ENCODE peak calls at places on chromosomes 16 and 17, in four cellular contexts. Z is kidney glomerular epithelial cell, A is HT-29, C is brain microvascular endothelial cell. T is an unnamed sample.

GRCh38 chr16:75203106-75203505 is 3.9 kb downstream of the CTRB2 start:
- DNase-seq in C (no peak), A (no peak), Z (no peak), T (no peak)

GRCh38 chr17:7988750-7989178 is 13.7 kb upstream of the GUCY2D start:
- DNase-seq in C (peak), Z (peak), A (peak), T (peak)

GRCh38 chr16:74724820-74725549 is 24.3 kb upstream of the MLKL start:
- DNase-seq in C (peak), A (no peak), Z (peak), T (no peak)

GRCh38 chr17:15348030-15348429 is 6.6 kb upstream of the TEKT3 start:
- DNase-seq in Z (peak), A (no peak), C (no peak), T (no peak)

GRCh38 chr17:19009970-19010369 is 5.4 kb upstream of the FAM83G start:
- DNase-seq in C (no peak), A (no peak), Z (no peak), T (no peak)

GRCh38 chr17:38463451-38463858 is 35.2 kb downstream of the ARHGAP23 start:
- DNase-seq in Z (no peak), C (no peak), A (no peak), T (no peak)

GRCh38 chr16:50153648-50154368 is 702 bp downstream of the TENT4B start:
- DNase-seq in Z (no peak), C (no peak), A (peak), T (no peak)

GRCh38 chr16:85396879-85397871 is 215.9 kb upstream of the GSE1 start:
- DNase-seq in C (no peak), Z (no peak), A (peak), T (no peak)

GRCh38 chr16:19382887-19383816 is 34.5 kb upstream of the TMC5 start:
- DNase-seq in C (no peak), Z (no peak), A (no peak), T (peak)

GRCh38 chr17:55202906-55203305 is 61.9 kb upstream of the HLF start:
- DNase-seq in C (no peak), Z (no peak), A (no peak), T (no peak)

GRCh38 chr17:13594762-13595697 is 6.7 kb downstream of the HS3ST3A1 start:
- DNase-seq in A (peak), Z (peak), C (peak), T (peak)

GRCh38 chr17:9760336-9760735 is 31.1 kb downstream of the DHRS7C start:
- DNase-seq in A (no peak), C (no peak), Z (no peak), T (no peak)

GRCh38 chr16:66619036-66619435 is 14.5 kb downstream of the CMTM3 start:
- DNase-seq in Z (no peak), A (no peak), C (peak), T (no peak)